ENCODE peak calls at places on chromosome 5, in five cellular contexts. W, Y, N, Z and L are unnamed samples.

GRCh38 chr5:126753227-126753626 is 23.7 kb upstream of the LMNB1 start:
- DNase-seq in W (no peak), Z (no peak), N (no peak), Y (no peak), L (no peak)

GRCh38 chr5:163893301-163893700 is 387.9 kb downstream of the MAT2B start:
- DNase-seq in W (peak; percentile 87), Y (no peak), Z (no peak), N (peak; percentile 62), L (no peak)

GRCh38 chr5:102830241-102830640 is 75.1 kb downstream of the PAM start:
- DNase-seq in Y (no peak), W (no peak), N (no peak), Z (no peak), L (no peak)

GRCh38 chr5:3104446-3105047 is 353.1 kb upstream of the IRX2 start:
- DNase-seq in W (no peak), N (no peak), Y (no peak), Z (no peak), L (no peak)

GRCh38 chr5:170173227-170173626 is 59.6 kb upstream of the C5orf58 start:
- DNase-seq in Y (no peak), Z (peak; percentile 69), W (no peak), N (peak; percentile 53), L (no peak)

GRCh38 chr5:148778891-148779290 is 47.5 kb upstream of the ADRB2 start:
- DNase-seq in Y (no peak), Z (no peak), N (no peak), W (no peak), L (no peak)

GRCh38 chr5:124889522-124889828 is 143.0 kb upstream of the ZNF608 start:
- DNase-seq in N (peak; percentile 42), Z (no peak), W (no peak), Y (no peak), L (no peak)

GRCh38 chr5:135829681-135830383 is 4.6 kb upstream of the SLC25A48 start:
- DNase-seq in N (peak; percentile 85), Z (peak; percentile 82), Y (peak; percentile 55), W (peak; percentile 49), L (peak; percentile 84)

GRCh38 chr5:115260248-115260647 is 2.4 kb downstream of the PGGT1B start:
- DNase-seq in Y (no peak), N (no peak), Z (peak; percentile 24), W (no peak), L (no peak)

GRCh38 chr5:107431998-107432397 is 238.7 kb downstream of the EFNA5 start:
- DNase-seq in W (peak; percentile 56), Z (peak; percentile 56), Y (no peak), N (peak; percentile 83), L (no peak)

GRCh38 chr5:78889759-78890158 is 95.4 kb downstream of the ARSB start:
- DNase-seq in N (peak; percentile 85), Y (no peak), Z (peak; percentile 73), W (peak; percentile 58), L (no peak)

GRCh38 chr5:2169862-2170820 is 287.4 kb upstream of the IRX4 start:
- DNase-seq in W (peak; percentile 12), Y (no peak), N (no peak), Z (no peak), L (no peak)

GRCh38 chr5:36158144-36158543 is 6.2 kb downstream of the SKP2 start:
- DNase-seq in Y (no peak), N (peak; percentile 30), W (no peak), Z (no peak), L (no peak)

GRCh38 chr5:108702546-108702945 is 45.2 kb upstream of the FER start:
- DNase-seq in W (no peak), Y (no peak), N (no peak), Z (no peak), L (no peak)

GRCh38 chr5:167440846-167441245 is 850.6 kb upstream of the WWC1 start:
- DNase-seq in N (no peak), Y (no peak), W (no peak), Z (no peak), L (no peak)

GRCh38 chr5:109880907-109881685 is 191.4 kb downstream of the MAN2A1 start:
- DNase-seq in W (no peak), Z (no peak), N (no peak), Y (no peak), L (no peak)

GRCh38 chr5:133731951-133732350 is 119.6 kb upstream of the FSTL4 start:
- DNase-seq in N (no peak), W (no peak), Y (no peak), Z (no peak), L (no peak)

GRCh38 chr5:31119938-31120641 is 73.4 kb upstream of the CDH6 start:
- DNase-seq in Y (no peak), W (no peak), N (peak; percentile 14), Z (no peak), L (no peak)

GRCh38 chr5:159262472-159262858 is 625 bp upstream of the UBLCP1 start:
- DNase-seq in N (peak; percentile 25), Y (no peak), Z (peak; percentile 55), W (no peak), L (peak; percentile 16)

GRCh38 chr5:100864931-100865330 is 38.2 kb downstream of the ST8SIA4 start:
- DNase-seq in Y (no peak), W (no peak), N (no peak), Z (no peak), L (no peak)

GRCh38 chr5:131198625-131199024 is 27.9 kb downstream of the LYRM7 start:
- DNase-seq in W (peak; percentile 50), N (peak; percentile 67), Z (no peak), Y (no peak), L (no peak)

GRCh38 chr5:43702815-43703214 is 99.8 kb downstream of the NNT start:
- DNase-seq in Y (no peak), Z (no peak), N (peak; percentile 72), W (peak; percentile 45), L (no peak)

DNA sequence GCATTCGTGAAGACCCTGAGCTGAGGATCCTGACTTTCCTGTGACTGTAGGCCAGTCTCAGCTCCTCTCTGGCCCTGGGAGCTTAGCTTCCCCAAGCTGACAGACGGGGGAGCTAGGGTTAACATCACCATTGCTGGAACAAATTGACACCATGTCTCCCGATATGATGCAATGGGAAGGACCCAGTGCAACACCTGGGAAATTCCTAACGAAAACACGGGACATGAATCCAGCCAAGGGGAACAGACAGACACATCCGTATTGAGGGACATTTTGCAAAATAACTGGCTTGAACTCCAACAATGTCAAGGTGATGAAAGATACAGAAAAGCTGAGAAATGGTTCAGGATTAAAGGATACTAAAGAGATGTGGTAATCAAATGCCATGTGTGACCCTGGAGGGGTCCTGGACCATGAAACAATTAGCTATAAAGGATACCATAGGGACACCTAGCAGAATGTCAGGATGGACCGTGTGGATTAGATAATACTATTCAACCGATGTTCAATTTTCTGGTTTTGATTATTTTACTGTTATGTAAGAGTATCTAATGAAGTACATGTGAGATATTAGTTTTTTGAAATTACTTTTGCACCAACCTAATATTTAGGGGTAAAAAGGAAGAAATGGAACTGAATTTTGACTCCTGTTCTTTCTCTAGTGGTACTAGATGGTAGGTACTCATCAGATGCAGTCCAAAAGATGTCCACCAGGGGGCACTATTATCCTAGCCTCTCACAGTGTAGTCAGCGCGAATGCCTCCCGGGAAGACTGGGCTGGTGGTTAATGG is 52.7 kb downstream of the NDST1 start:
- DNase-seq in W (peak; percentile 89), Y (peak; percentile 82), Z (peak; percentile 94), N (peak; percentile 93), L (peak; percentile 92)
- TF ChIP-seq CTCF in W (peak; percentile 76), Y (peak; percentile 90), Z (peak; percentile 91), N (peak; percentile 74), L (peak; percentile 99)

DNA sequence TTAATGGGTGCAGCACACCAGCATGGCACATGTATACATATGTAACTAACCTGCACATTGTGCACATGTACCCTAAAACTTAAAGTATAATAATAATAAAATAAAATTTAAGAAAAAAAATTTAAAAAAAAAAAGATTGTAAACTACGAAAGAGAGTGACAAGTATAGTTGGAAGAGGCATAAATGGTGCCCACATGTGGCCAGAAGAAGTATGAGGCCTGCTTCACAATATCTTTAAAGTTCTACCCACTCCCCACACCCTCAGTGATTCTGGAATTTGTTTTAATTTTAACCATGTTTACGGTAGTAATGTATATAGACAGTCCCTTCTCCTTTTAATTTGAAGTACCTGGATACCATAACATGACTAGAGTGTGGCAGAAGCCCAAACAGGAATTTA is 172.7 kb downstream of the CHSY3 start:
- DNase-seq in Y (no peak), W (no peak), N (no peak), Z (no peak), L (no peak)
- TF ChIP-seq CTCF in Y (no peak), W (no peak), N (no peak), Z (no peak), L (no peak)

GRCh38 chr5:114038756-114039155 is 323.1 kb upstream of the KCNN2 start:
- DNase-seq in W (no peak), Y (no peak), Z (no peak), N (no peak), L (no peak)
- TF ChIP-seq CTCF in W (no peak), Y (no peak), Z (no peak), N (no peak), L (no peak)

GRCh38 chr5:28648108-28648507 is 1609.7 kb upstream of the CDH9 start:
- DNase-seq in Y (no peak), N (no peak), W (no peak), Z (peak; percentile 15), L (no peak)
- TF ChIP-seq CTCF in Y (peak; percentile 38), N (no peak), W (no peak), Z (no peak), L (peak; percentile 45)

DNA sequence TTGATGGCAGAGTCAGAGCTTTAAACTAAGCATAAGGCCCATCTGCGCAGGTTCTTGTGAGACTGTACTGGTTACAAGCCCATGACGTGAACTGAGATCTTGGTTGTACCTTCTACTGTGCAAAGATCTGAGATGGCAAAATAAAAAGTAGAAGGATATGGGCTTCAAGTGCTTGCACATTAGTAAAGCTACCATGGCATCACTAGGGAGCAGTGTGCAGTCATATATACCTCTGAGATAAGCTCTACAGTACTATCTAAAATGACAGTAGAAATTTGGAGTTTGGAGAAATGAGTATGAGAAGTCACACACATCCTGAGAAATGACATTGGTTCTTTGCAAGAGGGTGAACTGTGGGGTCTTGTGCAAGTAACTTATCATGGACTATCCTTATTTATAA is 408.2 kb upstream of the PRR16 start:
- DNase-seq in Z (peak; percentile 9), N (peak; percentile 81), W (peak; percentile 90), Y (no peak), L (no peak)
- TF ChIP-seq CTCF in Z (no peak), N (peak; percentile 50), W (peak; percentile 48), Y (no peak), L (no peak)

DNA sequence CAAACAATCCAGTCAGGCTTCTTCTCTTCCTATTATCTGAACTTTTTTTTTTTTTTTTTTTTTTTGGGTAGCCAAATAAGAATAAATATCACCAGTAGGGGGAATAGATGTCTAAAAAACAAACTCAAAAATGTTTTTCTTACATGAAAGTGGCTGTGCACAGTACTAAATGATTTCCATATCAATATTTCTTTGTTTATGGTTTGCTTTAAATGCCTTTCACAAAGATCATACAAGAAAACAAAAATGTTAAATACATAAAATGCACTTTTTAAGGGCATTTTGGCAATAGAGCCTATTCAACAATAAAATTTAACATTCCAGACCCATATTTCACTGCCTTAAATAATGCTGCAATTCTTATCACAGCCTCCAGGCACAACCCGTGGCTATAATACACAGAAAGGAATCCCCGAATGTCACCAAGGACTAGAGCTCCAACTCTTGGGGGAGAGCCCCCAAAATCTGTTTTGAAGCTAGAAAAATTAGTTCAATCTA is 91.1 kb upstream of the TBCA start:
- DNase-seq in W (peak; percentile 54), N (peak; percentile 47), Z (peak; percentile 46), Y (no peak), L (no peak)
- TF ChIP-seq CTCF in W (peak; percentile 44), N (no peak), Z (peak; percentile 26), Y (peak; percentile 27), L (peak; percentile 48)